ENCODE peak calls at places on chromosome 18, in ten cellular contexts. U, E, R, W, Z, H, S, Y, Q and J are unnamed samples.

GRCh38 chr18:73920033-73920432 is 227.6 kb downstream of the FBXO15 start:
- DNase-seq in Z (no peak), H (no peak), W (no peak), Y (no peak), E (no peak), Q (no peak), S (no peak), U (no peak), R (no peak), J (no peak)

GRCh38 chr18:62715829-62716678 is 713 bp downstream of the PHLPP1 start:
- DNase-seq in Q (peak; percentile 75), S (peak; percentile 43), U (peak; percentile 57), W (peak; percentile 76), Z (peak; percentile 70), E (peak; percentile 64), Y (peak; percentile 63), R (peak; percentile 81), H (peak; percentile 78), J (no peak)

GRCh38 chr18:35387367-35387685 is 10.2 kb upstream of the ZNF396 start:
- DNase-seq in Y (no peak), Q (peak; percentile 40), S (no peak), W (no peak), E (no peak), H (no peak), R (no peak), Z (no peak), U (no peak), J (no peak)

GRCh38 chr18:55343396-55344073 is 244.5 kb downstream of the TCF4 start:
- DNase-seq in R (no peak), H (no peak), Z (no peak), Q (peak; percentile 73), S (peak; percentile 6), U (no peak), Y (no peak), W (no peak), E (no peak), J (no peak)

GRCh38 chr18:62880034-62880433 is 164.7 kb downstream of the PHLPP1 start:
- DNase-seq in E (no peak), H (no peak), Q (no peak), Y (no peak), Z (no peak), U (no peak), R (no peak), W (no peak), S (no peak), J (no peak)

GRCh38 chr18:32318581-32318980 is 128.7 kb downstream of the MEP1B start:
- DNase-seq in R (no peak), H (no peak), Y (no peak), Z (no peak), W (no peak), S (no peak), U (no peak), Q (no peak), E (no peak), J (no peak)

GRCh38 chr18:3665780-3666525 is 216.0 kb downstream of the TGIF1 start:
- DNase-seq in U (peak; percentile 91), Z (peak; percentile 88), R (peak; percentile 86), Q (peak; percentile 96), S (peak; percentile 86), H (peak; percentile 95), Y (peak; percentile 70), E (peak; percentile 93), W (peak; percentile 85), J (peak; percentile 67)

GRCh38 chr18:54127759-54128378 is 96.6 kb downstream of the MBD2 start:
- DNase-seq in W (peak; percentile 46), Z (no peak), E (no peak), H (peak; percentile 85), S (peak; percentile 13), U (peak; percentile 31), Q (peak; percentile 80), R (no peak), Y (no peak), J (peak; percentile 28)

GRCh38 chr18:692841-693240 is 19.6 kb downstream of the ENOSF1 start:
- DNase-seq in R (no peak), W (no peak), Q (peak; percentile 67), E (no peak), Z (no peak), H (no peak), U (no peak), Y (no peak), S (no peak), J (no peak)

GRCh38 chr18:79826966-79827365 is 29.2 kb downstream of the KCNG2 start:
- DNase-seq in H (peak; percentile 72), E (no peak), S (no peak), R (no peak), U (no peak), W (peak; percentile 80), Y (no peak), Q (no peak), Z (no peak), J (no peak)

GRCh38 chr18:13447621-13448020 is 229.1 kb downstream of the LDLRAD4 start:
- DNase-seq in H (peak; percentile 65), E (peak; percentile 86), Z (no peak), W (no peak), U (no peak), Y (no peak), R (peak; percentile 49), S (no peak), Q (peak; percentile 91), J (no peak)

DNA sequence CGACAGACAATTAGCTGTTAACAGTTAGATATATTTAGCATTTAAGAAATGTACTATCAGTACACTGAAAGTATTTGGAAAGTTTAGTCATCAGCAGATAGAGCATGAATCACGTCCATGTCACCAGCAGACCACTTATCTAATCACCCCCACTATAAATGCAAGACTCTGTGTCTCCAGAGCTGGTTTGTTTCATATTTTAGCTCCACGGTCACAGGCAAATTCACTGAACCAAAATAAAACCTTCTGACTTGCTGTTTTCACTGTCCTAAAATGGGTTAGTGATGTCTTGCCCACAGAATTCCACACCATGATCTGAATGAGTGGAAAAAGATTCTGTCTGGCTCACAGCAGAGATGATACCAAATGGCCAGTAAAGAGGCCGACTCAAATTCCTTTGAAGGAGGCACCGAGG is 64.9 kb downstream of the CDH2 start:
- DNase-seq in Z (no peak), S (no peak), E (no peak), Q (peak; percentile 73), H (no peak), Y (no peak), W (no peak), U (no peak), R (no peak), J (peak; percentile 46)
- H3K4me3 ChIP-seq in Z (no peak overlapping the region), S (no peak overlapping the region), E (no peak overlapping the region), Q (no peak overlapping the region), H (peak overlapping the region; percentile 60), Y (no peak overlapping the region), W (no peak overlapping the region), U (no peak overlapping the region), R (no peak overlapping the region), J (no peak overlapping the region)

DNA sequence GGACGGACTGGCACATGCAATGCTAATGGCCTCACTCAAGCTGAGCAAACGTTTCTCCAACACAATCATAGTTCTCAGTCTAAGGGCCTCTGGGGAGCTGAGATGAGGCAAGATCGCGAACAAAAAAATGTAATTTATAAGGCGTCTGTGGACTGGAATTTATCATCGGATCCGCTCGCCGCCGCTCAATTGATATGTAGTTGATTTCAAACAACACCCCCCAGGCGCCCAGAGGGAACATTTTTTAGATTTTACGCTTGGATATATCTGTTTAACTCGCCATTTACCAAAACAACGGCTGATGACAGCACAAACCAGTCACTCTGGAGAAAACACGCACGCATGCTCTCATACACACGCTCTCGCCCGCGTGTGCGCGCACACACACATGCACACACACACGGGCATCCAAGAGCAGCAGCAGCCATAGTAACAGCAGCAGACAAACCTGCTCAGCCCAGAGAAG is 335.8 kb downstream of the SMAD2 start:
- DNase-seq in U (no peak), S (no peak), E (no peak), R (no peak), Z (no peak), Y (no peak), W (no peak), H (no peak), Q (no peak), J (no peak)
- H3K4me3 ChIP-seq in U (no peak overlapping the region), S (no peak overlapping the region), E (no peak overlapping the region), R (no peak overlapping the region), Z (no peak overlapping the region), Y (no peak overlapping the region), W (no peak overlapping the region), H (no peak overlapping the region), Q (no peak overlapping the region), J (no peak overlapping the region)

GRCh38 chr18:21361297-21361880 is 119.4 kb downstream of the GREB1L start:
- DNase-seq in W (peak; percentile 53), Y (no peak), H (peak; percentile 42), E (no peak), S (no peak), R (no peak), U (no peak), Q (no peak), Z (no peak), J (no peak)

GRCh38 chr18:21364471-21364870 is 122.4 kb downstream of the GREB1L start:
- DNase-seq in W (no peak), Y (no peak), U (no peak), H (no peak), Z (no peak), Q (no peak), S (no peak), E (no peak), R (no peak), J (no peak)

GRCh38 chr18:21362921-21363320 is 120.9 kb downstream of the GREB1L start:
- DNase-seq in U (no peak), S (no peak), W (no peak), H (no peak), Z (no peak), E (no peak), Q (no peak), Y (no peak), R (no peak), J (no peak)

GRCh38 chr18:21366896-21367295 is 124.9 kb downstream of the GREB1L start:
- DNase-seq in H (no peak), W (peak; percentile 42), S (no peak), R (no peak), Y (no peak), Q (no peak), U (no peak), Z (no peak), E (no peak), J (no peak)

GRCh38 chr18:21363411-21363810 is 121.4 kb downstream of the GREB1L start:
- DNase-seq in S (no peak), Z (no peak), R (no peak), Y (no peak), E (no peak), H (no peak), U (no peak), W (no peak), Q (no peak), J (no peak)
- H3K4me3 ChIP-seq in S (no peak overlapping the region), Z (no peak overlapping the region), R (no peak overlapping the region), Y (no peak overlapping the region), E (no peak overlapping the region), H (no peak overlapping the region), U (no peak overlapping the region), W (no peak overlapping the region), Q (no peak overlapping the region), J (no peak overlapping the region)

DNA sequence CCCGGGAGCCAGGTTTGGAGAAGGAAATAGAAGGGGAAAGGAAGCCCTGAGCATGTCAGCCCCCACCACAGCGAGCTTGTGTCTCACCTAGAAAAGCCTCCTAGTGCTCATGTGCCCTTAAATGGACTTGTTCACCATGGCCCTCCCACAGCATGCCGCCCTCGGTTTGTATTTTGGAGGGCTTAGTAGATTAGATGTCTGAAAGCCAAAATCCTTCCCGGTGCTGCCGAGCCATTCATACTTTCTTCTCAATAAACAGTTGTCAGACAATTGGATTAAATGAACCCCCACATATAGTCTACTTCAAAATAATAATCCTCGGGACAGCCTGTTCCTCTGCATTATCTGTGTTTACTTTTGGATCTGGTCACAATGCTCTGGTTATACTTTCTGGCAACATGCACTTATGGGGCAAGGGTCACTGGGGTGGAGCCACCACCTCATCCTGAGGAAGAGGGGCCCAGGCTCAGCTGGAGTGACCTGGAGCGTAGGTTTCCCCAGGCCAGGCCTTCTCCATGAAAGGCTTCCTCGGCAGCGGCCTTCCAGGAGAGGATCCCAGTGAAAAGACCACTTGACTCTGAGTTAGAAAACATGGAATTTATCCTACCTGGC is 237.3 kb downstream of the SETBP1 start:
- DNase-seq in R (no peak), W (no peak), Z (no peak), Y (no peak), H (no peak), E (no peak), S (no peak), U (peak; percentile 30), Q (no peak), J (no peak)
- H3K4me3 ChIP-seq in R (no peak overlapping the region), W (no peak overlapping the region), Z (no peak overlapping the region), Y (no peak overlapping the region), H (no peak overlapping the region), E (no peak overlapping the region), S (no peak overlapping the region), U (no peak overlapping the region), Q (no peak overlapping the region), J (no peak overlapping the region)